ENCODE peak calls at places on chromosomes 7 and 10, in five cellular contexts. R, H, J, O and S are unnamed samples.

GRCh38 chr10:35780970-35781642 is 139.0 kb upstream of the FZD8 start:
- DNase-seq in R (no peak), H (no peak), J (no peak), O (no peak), S (no peak)

GRCh38 chr7:55420535-55420934 is 55.4 kb downstream of the LANCL2 start:
- DNase-seq in R (no peak), H (no peak), J (no peak), O (no peak), S (no peak)

GRCh38 chr10:62992145-62992721 is 140.9 kb upstream of the NRBF2 start:
- DNase-seq in R (no peak), H (no peak), J (no peak), O (no peak), S (no peak)

GRCh38 chr10:21273400-21273968 is 252.0 kb downstream of the SKIDA1 start:
- DNase-seq in R (no peak), H (no peak), J (no peak), O (no peak), S (no peak)

GRCh38 chr7:82124445-82124844 is 319.1 kb downstream of the CACNA2D1 start:
- DNase-seq in R (no peak), H (no peak), J (no peak), O (no peak), S (no peak)

GRCh38 chr10:94757916-94758315 is 4.6 kb upstream of the CYP2C19 start:
- DNase-seq in R (no peak), H (no peak), J (no peak), O (no peak), S (no peak)

GRCh38 chr7:47536705-47537611 is 45.0 kb downstream of the TNS3 start:
- DNase-seq in R (peak; percentile 65), H (no peak), J (no peak), O (peak; percentile 59), S (no peak)

GRCh38 chr10:37831495-37832333 is 25.7 kb downstream of the ZNF248 start:
- DNase-seq in R (no peak), H (no peak), J (no peak), O (no peak), S (no peak)

GRCh38 chr7:1741246-1741645 is 71.2 kb downstream of the ELFN1 start:
- DNase-seq in R (no peak), H (no peak), J (no peak), O (no peak), S (no peak)

GRCh38 chr7:107815254-107815882 is 12.3 kb upstream of the SLC26A3 start:
- DNase-seq in R (no peak), H (no peak), J (no peak), O (no peak), S (no peak)

GRCh38 chr10:119281581-119282071 is 74.3 kb downstream of the GRK5 start:
- DNase-seq in R (peak; percentile 73), H (no peak), J (peak; percentile 92), O (peak; percentile 72), S (no peak)

GRCh38 chr7:9029671-9030070 is 596.3 kb downstream of the NXPH1 start:
- DNase-seq in R (no peak), H (no peak), J (no peak), O (no peak), S (no peak)

GRCh38 chr10:130021373-130021950 is 57.4 kb upstream of the EBF3 start:
- DNase-seq in R (no peak), H (no peak), J (no peak), O (no peak), S (no peak)

GRCh38 chr7:69696686-69697685 is 98.7 kb downstream of the AUTS2 start:
- DNase-seq in R (no peak), H (no peak), J (no peak), O (no peak), S (no peak)

GRCh38 chr7:143305423-143306070 is 10.4 kb upstream of the CLCN1 start:
- DNase-seq in R (peak; percentile 85), H (no peak), J (peak; percentile 70), O (peak; percentile 93), S (no peak)

GRCh38 chr10:67722113-67722512 is 26.1 kb upstream of the CTNNA3 start:
- DNase-seq in R (no peak), H (no peak), J (no peak), O (no peak), S (no peak)

GRCh38 chr7:80324032-80324431 is 187.8 kb downstream of the GNAT3 start:
- DNase-seq in R (no peak), H (no peak), J (no peak), O (no peak), S (peak; percentile 53)

GRCh38 chr7:142365410-142365842 is 107.6 kb upstream of the PRSS58 start:
- DNase-seq in R (no peak), H (no peak), J (no peak), O (no peak), S (no peak)

GRCh38 chr10:17883621-17884020 is 68.1 kb upstream of the SLC39A12 start:
- DNase-seq in R (no peak), H (no peak), J (no peak), O (no peak), S (no peak)

GRCh38 chr7:140541513-140542192 is 62.3 kb upstream of the MKRN1 start:
- DNase-seq in R (peak; percentile 37), H (no peak), J (peak; percentile 59), O (peak; percentile 37), S (peak; percentile 81)

GRCh38 chr10:123619067-123619855 is 46.9 kb upstream of the GPR26 start:
- DNase-seq in R (no peak), H (no peak), J (no peak), O (no peak), S (no peak)

GRCh38 chr7:76352193-76352592 is 6.6 kb downstream of the YWHAG start:
- DNase-seq in R (no peak), H (no peak), J (no peak), O (no peak), S (no peak)

GRCh38 chr10:52668024-52668423 is 104.6 kb downstream of the MBL2 start:
- DNase-seq in R (no peak), H (no peak), J (no peak), O (no peak), S (no peak)

GRCh38 chr10:64379898-64380297 is 858.7 kb downstream of the REEP3 start:
- DNase-seq in R (no peak), H (no peak), J (no peak), O (no peak), S (no peak)

GRCh38 chr7:5183155-5183554 is 6.9 kb upstream of the WIPI2 start:
- DNase-seq in R (peak; percentile 41), H (no peak), J (no peak), O (peak; percentile 48), S (no peak)

GRCh38 chr7:136940122-136940521 is 71.7 kb downstream of the CHRM2 start:
- DNase-seq in R (no peak), H (no peak), J (no peak), O (no peak), S (no peak)

DNA sequence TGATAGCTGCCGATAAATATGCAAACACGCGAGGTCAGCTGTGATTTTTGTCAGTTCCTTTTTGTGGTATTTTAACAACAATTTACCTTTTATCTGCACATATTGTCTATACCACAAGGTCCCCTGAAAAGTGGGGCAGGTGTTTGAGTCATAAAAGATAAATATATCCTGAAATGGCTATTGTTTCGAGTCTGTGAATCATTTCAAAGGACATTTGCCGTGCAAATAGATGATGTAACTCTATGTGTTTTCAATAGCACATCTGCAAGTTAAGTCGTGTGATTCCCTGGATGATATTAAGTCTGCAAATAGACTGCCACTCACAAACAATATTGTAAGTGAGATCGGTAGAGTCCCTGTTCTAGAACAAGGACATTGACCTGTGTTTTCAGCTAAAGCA is 193.0 kb upstream of the PITRM1 start:
- DNase-seq in R (no peak), H (no peak), J (no peak), O (no peak), S (peak; percentile 38)
- H3K4me3 ChIP-seq in R (no peak overlapping the region), H (no peak overlapping the region), J (no peak overlapping the region), O (no peak overlapping the region), S (no peak overlapping the region)

GRCh38 chr10:9260690-9261089 is 1206.2 kb downstream of the GATA3 start:
- DNase-seq in R (no peak), H (no peak), J (no peak), O (no peak), S (no peak)

GRCh38 chr10:9268176-9268575 is 1213.7 kb downstream of the GATA3 start:
- DNase-seq in R (no peak), H (no peak), J (no peak), O (no peak), S (no peak)

GRCh38 chr10:9262770-9263169 is 1208.3 kb downstream of the GATA3 start:
- DNase-seq in R (no peak), H (no peak), J (no peak), O (no peak), S (no peak)
- TF ChIP-seq CTCF in R (no peak), H (no peak), J (no peak), O (no peak), S (no peak)

GRCh38 chr10:112311481-112311880 is 28.3 kb downstream of the TECTB start:
- DNase-seq in R (no peak), H (no peak), J (no peak), O (no peak), S (no peak)

GRCh38 chr10:112314822-112315474 is 31.7 kb downstream of the TECTB start:
- DNase-seq in R (peak; percentile 88), H (no peak), J (peak; percentile 81), O (peak; percentile 89), S (peak; percentile 18)

GRCh38 chr10:112313234-112313633 is 30.0 kb downstream of the TECTB start:
- DNase-seq in R (no peak), H (no peak), J (no peak), O (no peak), S (no peak)

GRCh38 chr10:112313911-112314310 is 30.7 kb downstream of the TECTB start:
- DNase-seq in R (no peak), H (no peak), J (no peak), O (no peak), S (no peak)
- H3K27me3 ChIP-seq in R (no peaks in the 10 kb centered on the region), H (peaks cover 30% of the 10 kb centered on the region), J (peaks cover 8% of the 10 kb centered on the region), O (no peaks in the 10 kb centered on the region), S (peaks cover 2% of the 10 kb centered on the region)

DNA sequence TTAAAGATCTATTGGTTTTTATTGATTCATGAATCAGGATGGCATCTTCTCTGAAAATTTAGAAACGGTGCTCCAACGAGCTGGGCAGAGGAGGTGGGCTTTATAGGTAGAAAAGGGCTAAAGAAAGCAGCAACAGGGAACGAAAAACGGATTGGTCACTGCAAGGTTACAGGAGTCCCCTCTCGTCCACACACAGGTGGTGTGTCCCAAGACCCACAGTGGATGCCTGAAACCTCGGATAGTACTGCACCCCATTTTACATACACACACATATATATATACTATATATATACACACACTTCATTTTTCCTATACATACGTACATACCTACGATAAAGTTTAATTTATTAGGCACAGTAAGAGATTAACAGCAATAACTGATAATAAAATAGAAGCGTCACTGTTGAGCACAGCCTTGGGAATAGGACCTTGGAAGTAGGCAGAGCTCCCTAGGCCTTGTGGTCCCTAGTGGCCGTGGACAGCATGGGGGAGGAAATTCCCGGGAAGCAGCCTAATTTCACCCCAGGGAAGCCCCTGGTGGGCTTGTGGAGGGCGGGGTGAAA is 737 bp upstream of the NUB1 start:
- DNase-seq in R (no peak), H (no peak), J (no peak), O (no peak), S (no peak)
- H3K4me3 ChIP-seq in R (no peak overlapping the region), H (peak overlapping the region; percentile 88), J (peak overlapping the region; percentile 71), O (peak overlapping the region; percentile 93), S (peak overlapping the region; percentile 30)

GRCh38 chr7:37508063-37508462 is 59.4 kb upstream of the ELMO1 start:
- DNase-seq in R (no peak), H (no peak), J (no peak), O (no peak), S (no peak)
- TF ChIP-seq CTCF in R (no peak), H (no peak), J (no peak), O (no peak), S (no peak)

GRCh38 chr7:118429141-118429540 is 204.6 kb downstream of the ANKRD7 start:
- DNase-seq in R (no peak), H (no peak), J (no peak), O (no peak), S (no peak)
- H3K27me3 ChIP-seq in R (no peaks in the 10 kb centered on the region), H (no peaks in the 10 kb centered on the region), J (no peaks in the 10 kb centered on the region), O (no peaks in the 10 kb centered on the region), S (no peaks in the 10 kb centered on the region)